ENCODE peak calls at places on chromosomes 6 and 20, in five cellular contexts. H is mammary epithelial cell; C is stomach; Q is hepatocyte; V is CD4-positive, alpha-beta memory T cell. G is an unnamed sample. For H3K4me1, the result is how much of the 10 kb centered on the place peaks cover.

GRCh38 chr20:7195704-7196103 is 428.2 kb downstream of the BMP2 start:
- DNase-seq in C (no peak), V (no peak), H (peak), Q (no peak), G (no peak)

GRCh38 chr6:135289816-135290215 is 108.7 kb downstream of the MYB start:
- DNase-seq in H (no peak), Q (no peak), C (no peak), V (no peak), G (no peak)

GRCh38 chr20:20547221-20547875 is 165.1 kb downstream of the RALGAPA2 start:
- DNase-seq in Q (peak), C (no peak), V (no peak), H (peak), G (peak)

GRCh38 chr20:61115627-61116026 is 136.4 kb upstream of the CDH4 start:
- DNase-seq in H (no peak), V (no peak), Q (no peak), C (no peak), G (no peak)

GRCh38 chr20:44187054-44187762 is at the start of gene JPH2:
- DNase-seq in C (peak), Q (peak), H (peak), V (no peak), G (peak)

GRCh38 chr6:54291146-54291545 is 17.1 kb upstream of the TINAG start:
- DNase-seq in C (no peak), Q (no peak), H (peak), V (no peak), G (peak)

GRCh38 chr6:113623124-113623523 is 234.0 kb upstream of the MARCKS start:
- DNase-seq in H (no peak), C (no peak), V (no peak), Q (no peak), G (no peak)

GRCh38 chr20:60200305-60200918 is 242.2 kb downstream of the CDH26 start:
- DNase-seq in H (no peak), Q (no peak), C (no peak), V (no peak), G (no peak)

GRCh38 chr20:17895641-17896246 is 72.8 kb downstream of the SNX5 start:
- DNase-seq in Q (no peak), H (peak), C (no peak), V (no peak), G (no peak)

GRCh38 chr6:27814665-27815424 is 97.4 kb downstream of the OR2B2 start:
- DNase-seq in V (peak), H (peak), C (peak), Q (peak), G (no peak)

GRCh38 chr20:42837456-42837855 is 352.2 kb downstream of the PTPRT start:
- DNase-seq in C (no peak), V (no peak), H (no peak), Q (no peak), G (no peak)

GRCh38 chr20:32642257-32643046 is 31.3 kb downstream of the C20orf203 start:
- DNase-seq in H (no peak), Q (no peak), C (no peak), V (no peak), G (no peak)

GRCh38 chr6:71724456-71725180 is 161.7 kb upstream of the RIMS1 start:
- DNase-seq in H (no peak), V (no peak), Q (no peak), C (no peak), G (peak)

GRCh38 chr20:3854462-3854870 is 7.8 kb downstream of the MAVS start:
- DNase-seq in Q (no peak), H (no peak), C (no peak), V (no peak), G (no peak)

GRCh38 chr20:3861191-3861590 is 14.6 kb downstream of the MAVS start:
- DNase-seq in C (no peak), V (no peak), H (no peak), Q (no peak), G (peak)

GRCh38 chr20:3862333-3862732 is 15.7 kb downstream of the MAVS start:
- DNase-seq in C (no peak), H (no peak), V (no peak), Q (no peak), G (no peak)

GRCh38 chr20:3858689-3859088 is 12.1 kb downstream of the MAVS start:
- DNase-seq in V (no peak), Q (no peak), C (no peak), H (no peak), G (no peak)

DNA sequence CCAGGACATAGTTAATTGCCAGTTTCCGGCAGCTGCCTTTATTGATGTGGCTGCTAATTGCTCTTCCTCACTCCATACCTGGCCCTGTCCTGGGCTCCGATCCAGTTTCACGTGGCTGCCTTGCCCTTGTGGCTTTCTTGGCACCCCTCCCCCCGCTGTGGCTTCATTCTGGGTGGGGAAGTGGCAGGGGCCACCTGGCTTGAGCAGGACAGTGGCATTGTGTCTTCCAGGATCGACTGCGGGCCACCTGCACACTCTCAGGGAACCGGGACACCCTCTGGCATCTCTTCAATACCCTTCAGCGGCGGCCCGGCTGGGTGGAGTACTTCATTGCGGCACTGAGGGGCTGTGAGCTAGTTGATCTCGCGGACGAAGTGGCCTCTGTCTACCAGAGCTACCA is 10.8 kb downstream of the MAVS start:
- DNase-seq in V (no peak), Q (no peak), C (no peak), H (no peak), G (no peak)
- H3K4me1 ChIP-seq in V (under half), Q (under half), C (under half), H (under half), G (under half)

GRCh38 chr6:44263357-44264100 is 1.8 kb downstream of the NFKBIE start:
- DNase-seq in V (no peak), Q (peak), H (peak), C (no peak), G (no peak)

GRCh38 chr6:44264154-44265002 is 973 bp downstream of the NFKBIE start:
- DNase-seq in V (no peak), C (peak), Q (no peak), H (peak), G (no peak)

GRCh38 chr6:44260451-44261297 is 3.3 kb upstream of the SLC35B2 start:
- DNase-seq in C (no peak), V (no peak), Q (no peak), H (no peak), G (no peak)

GRCh38 chr6:44261581-44261980 is 3.8 kb downstream of the NFKBIE start:
- DNase-seq in C (no peak), V (no peak), Q (no peak), H (no peak), G (no peak)

DNA sequence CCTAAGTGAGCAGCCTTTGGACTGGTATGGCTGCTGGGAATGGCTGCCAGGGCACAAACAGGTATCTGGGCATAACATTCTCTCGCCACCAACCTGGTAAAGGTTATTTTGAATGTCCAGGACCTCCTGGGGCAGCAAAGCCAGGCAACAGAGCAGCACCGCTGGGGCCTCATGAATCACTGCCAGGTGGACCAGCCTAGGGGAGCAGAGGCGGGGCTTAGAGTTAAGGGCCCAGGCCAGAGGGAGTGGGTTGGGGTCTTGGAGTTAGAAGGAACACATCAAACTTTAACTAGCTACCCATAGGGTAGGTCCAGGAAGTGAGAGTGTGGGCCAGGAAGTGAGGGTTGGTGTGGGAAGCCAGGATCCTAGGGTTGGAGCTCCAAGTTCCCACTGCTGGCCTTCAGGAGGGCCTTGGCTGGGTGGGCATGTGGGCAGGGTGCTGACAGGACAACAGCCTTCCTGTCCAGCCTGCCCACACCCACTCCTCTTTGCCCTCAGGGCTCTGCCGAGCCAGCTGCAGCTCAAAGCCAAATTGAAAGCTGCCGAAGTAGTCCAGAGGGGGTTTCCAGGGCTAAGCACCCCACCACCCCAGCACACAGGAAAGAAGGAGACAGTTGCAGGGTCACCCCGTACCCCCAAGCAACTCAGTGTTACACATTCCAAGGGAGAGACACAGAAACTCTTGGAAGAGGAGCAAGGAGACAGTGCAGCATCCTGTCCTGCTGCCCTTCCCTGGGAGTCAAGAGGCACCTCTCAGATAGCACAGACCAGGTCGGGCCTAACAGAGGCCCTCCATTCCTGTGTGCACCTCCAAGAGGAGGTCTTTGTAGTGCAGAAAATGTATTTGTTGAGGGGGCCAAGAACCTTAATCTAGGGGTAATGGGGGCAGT is 2.6 kb downstream of the NFKBIE start:
- DNase-seq in H (no peak), C (no peak), V (no peak), Q (no peak), G (no peak)
- H3K4me1 ChIP-seq in H (under half), C (under half), V (under half), Q (under half), G (under half)

DNA sequence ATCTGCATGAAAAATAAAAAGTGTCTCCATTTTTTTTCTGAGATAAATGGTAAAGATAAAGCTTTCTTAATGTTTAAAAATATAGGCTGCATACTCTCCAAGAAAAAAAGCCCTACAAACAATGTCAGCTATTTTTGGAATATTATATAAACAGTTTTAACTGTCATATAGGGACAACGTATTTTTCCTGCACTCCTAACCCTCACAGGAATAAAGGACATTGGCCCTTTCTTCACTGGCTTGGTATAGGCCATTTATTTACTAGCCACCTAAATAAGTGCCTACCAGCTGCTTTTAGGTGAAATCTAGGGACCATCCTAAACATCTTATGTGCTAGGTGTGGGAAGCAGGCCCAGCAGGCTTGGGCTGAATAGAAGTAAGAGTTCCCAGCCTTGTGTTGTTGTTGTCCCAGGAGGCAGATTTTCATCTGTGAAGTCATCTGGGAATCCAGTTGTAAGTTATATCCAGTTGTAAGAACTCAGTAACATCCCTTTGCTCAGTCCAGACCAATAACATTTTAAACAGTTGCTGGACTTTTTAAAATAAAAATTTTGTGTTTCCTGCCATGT is 21.3 kb downstream of the FOXO3 start:
- DNase-seq in V (no peak), C (no peak), H (no peak), Q (no peak), G (no peak)
- H3K4me1 ChIP-seq in V (half or more), C (half or more), H (under half), Q (half or more), G (under half)

GRCh38 chr20:62531046-62531838 is 55.4 kb upstream of the GATA5 start:
- DNase-seq in C (no peak), H (no peak), Q (no peak), V (no peak), G (no peak)
- H3K4me1 ChIP-seq in C (under half), H (under half), Q (under half), V (under half), G (half or more)